ENCODE peak calls at places on chromosome 3, in six cellular contexts. P, R, O, G, T and D are unnamed samples.

GRCh38 chr3:139358857-139359562 is 15.2 kb downstream of the MRPS22 start:
- DNase-seq in P (no peak), R (no peak), O (no peak), G (no peak), T (no peak), D (no peak)

GRCh38 chr3:47469616-47470015 is 6.1 kb downstream of the SCAP start:
- DNase-seq in P (no peak), R (no peak), O (no peak), G (no peak), T (no peak), D (no peak)

GRCh38 chr3:66885326-66886000 is 112.6 kb upstream of the KBTBD8 start:
- DNase-seq in P (no peak), R (no peak), O (peak; percentile 61), G (peak; percentile 52), T (no peak), D (no peak)

GRCh38 chr3:66017084-66017990 is 21.4 kb downstream of the MAGI1 start:
- DNase-seq in P (no peak), R (no peak), O (no peak), G (no peak), T (no peak), D (no peak)

GRCh38 chr3:139318431-139318816 is 25.4 kb upstream of the MRPS22 start:
- DNase-seq in P (no peak), R (no peak), O (peak; percentile 29), G (no peak), T (no peak), D (no peak)

GRCh38 chr3:30964612-30965011 is 70.2 kb upstream of the GADL1 start:
- DNase-seq in P (no peak), R (peak; percentile 90), O (peak; percentile 92), G (no peak), T (no peak), D (no peak)

GRCh38 chr3:186821429-186822367 is 15.4 kb upstream of the RFC4 start:
- DNase-seq in P (peak; percentile 57), R (no peak), O (peak; percentile 24), G (peak; percentile 47), T (no peak), D (no peak)

GRCh38 chr3:196063456-196063855 is 18.4 kb downstream of the TFRC start:
- DNase-seq in P (no peak), R (no peak), O (no peak), G (no peak), T (no peak), D (no peak)

GRCh38 chr3:190862209-190863118 is at the start of gene GMNC:
- DNase-seq in P (peak; percentile 81), R (no peak), O (peak; percentile 71), G (peak; percentile 93), T (peak; percentile 93), D (peak; percentile 78)

GRCh38 chr3:177110308-177111254 is 86.7 kb downstream of the TBL1XR1 start:
- DNase-seq in P (no peak), R (no peak), O (no peak), G (no peak), T (no peak), D (no peak)

GRCh38 chr3:56683122-56683817 is at the start of gene TASOR:
- DNase-seq in P (peak; percentile 75), R (no peak), O (peak; percentile 75), G (peak; percentile 90), T (peak; percentile 90), D (peak; percentile 89)

GRCh38 chr3:111809196-111809595 is 49.9 kb upstream of the PHLDB2 start:
- DNase-seq in P (no peak), R (no peak), O (no peak), G (no peak), T (no peak), D (no peak)
- H3K27ac ChIP-seq in P (no peak overlapping the region), R (no peak overlapping the region), O (no peak overlapping the region), G (no peak overlapping the region), T (no peak overlapping the region), D (no peak overlapping the region)

DNA sequence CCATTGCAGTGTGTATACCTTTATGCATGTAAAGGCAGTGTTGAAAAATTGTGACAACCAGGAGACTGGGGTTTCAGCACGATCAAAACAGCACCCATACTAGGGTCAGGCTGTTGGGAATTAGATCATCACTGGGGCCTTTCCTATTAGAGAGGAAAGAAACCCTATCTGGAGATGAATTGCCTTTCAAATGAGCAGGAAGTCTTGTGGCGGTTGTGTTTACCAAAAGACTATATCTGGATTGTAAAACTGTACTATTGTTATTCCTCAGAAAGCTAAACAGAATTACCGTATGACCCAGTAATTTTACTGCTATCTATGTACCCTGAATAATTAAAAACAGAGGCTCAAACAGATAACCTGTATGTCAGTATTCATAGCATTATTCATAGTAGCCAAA is 10.1 kb downstream of the UBE2E1 start:
- DNase-seq in P (no peak), R (no peak), O (no peak), G (no peak), T (no peak), D (no peak)
- TF ChIP-seq CTCF in P (no peak), R (no peak), O (no peak), G (no peak), T (no peak), D (no peak)

GRCh38 chr3:42652611-42653302 is 740 bp upstream of the ZBTB47 start:
- DNase-seq in P (no peak), R (peak; percentile 49), O (peak; percentile 75), G (peak; percentile 80), T (peak; percentile 77), D (peak; percentile 53)

GRCh38 chr3:42654331-42655201 is 1.1 kb downstream of the ZBTB47 start:
- DNase-seq in P (peak; percentile 82), R (no peak), O (no peak), G (peak; percentile 95), T (peak; percentile 80), D (peak; percentile 56)

GRCh38 chr3:42653303-42653559 is 266 bp upstream of the ZBTB47 start:
- DNase-seq in P (no peak), R (no peak), O (no peak), G (no peak), T (no peak), D (no peak)

GRCh38 chr3:42652251-42652610 is 1.3 kb upstream of the ZBTB47 start:
- DNase-seq in P (no peak), R (no peak), O (no peak), G (no peak), T (no peak), D (no peak)

DNA sequence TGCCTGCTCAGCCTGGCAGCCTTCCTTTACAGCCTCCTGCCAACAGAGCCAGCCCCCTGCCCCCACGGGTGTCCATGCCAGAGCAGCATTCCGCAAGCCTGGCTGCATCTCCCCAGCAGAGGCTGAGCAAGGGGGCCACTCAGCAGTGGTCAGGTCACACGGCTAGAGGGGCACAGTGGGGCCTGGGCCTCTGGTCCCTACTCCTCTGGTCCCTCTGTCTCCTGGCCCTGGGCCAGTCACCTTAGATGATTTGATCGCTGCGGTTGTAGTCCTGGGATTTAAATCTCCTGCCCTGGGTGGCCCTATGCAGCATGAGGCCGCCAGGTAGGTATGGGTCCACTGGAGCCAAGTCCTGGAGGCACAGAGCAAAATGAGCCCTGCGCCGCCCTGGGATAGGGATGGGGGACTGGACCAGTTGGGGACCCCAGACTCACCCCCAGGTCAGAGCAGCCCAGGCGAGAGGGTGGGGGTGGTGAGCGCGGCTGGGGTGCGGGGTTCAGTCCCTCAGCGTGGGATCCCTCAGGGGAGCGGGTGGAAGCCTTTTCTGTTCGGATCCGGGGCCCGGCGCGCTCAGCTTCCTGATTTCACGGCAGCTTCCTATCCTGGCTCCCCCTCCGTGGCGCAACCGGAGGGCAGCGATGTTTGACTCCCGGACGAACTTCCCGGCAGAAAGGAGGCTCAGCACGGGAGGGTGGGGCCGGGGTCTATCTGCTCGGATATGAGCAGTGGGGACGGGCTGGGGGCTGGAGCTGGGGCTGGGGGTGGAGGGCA is at the start of gene ZBTB47:
- DNase-seq in P (peak; percentile 40), R (no peak), O (peak; percentile 16), G (peak; percentile 75), T (peak; percentile 85), D (peak; percentile 72)
- H3K4me1 ChIP-seq in P (peaks cover 10% of the 10 kb centered on the region), R (peaks cover 43% of the 10 kb centered on the region), O (peaks cover 42% of the 10 kb centered on the region), G (peaks cover 10% of the 10 kb centered on the region), T (peaks cover 51% of the 10 kb centered on the region), D (peaks cover 79% of the 10 kb centered on the region)

DNA sequence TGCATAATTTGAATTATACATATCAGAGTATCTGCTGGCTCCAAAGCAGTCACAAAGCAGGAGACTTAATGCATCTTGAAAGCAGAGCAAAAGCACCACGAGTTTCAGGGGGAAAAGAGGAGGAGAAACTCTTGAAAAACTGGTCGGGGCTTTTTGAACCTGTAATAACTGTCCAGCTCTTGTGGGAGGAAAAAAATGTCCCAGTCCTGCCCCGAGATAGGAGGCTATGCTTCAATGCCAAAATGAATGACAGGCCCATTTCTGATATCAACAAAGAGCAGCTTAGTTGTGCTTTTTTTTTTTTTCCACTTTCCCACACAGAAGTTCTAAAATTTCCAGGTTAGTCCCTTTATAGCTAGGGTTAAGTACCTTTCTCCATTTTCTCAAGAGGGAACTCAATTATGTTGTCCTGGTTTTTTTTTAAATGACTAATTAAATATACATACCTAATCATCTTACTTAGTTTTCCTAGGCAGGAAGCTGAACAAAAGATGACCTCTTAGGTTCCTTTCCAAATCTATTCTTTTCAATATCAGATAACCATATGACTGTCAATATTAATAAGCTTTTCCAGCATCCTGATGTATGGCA is 120.2 kb downstream of the TFDP2 start:
- DNase-seq in P (no peak), R (no peak), O (no peak), G (no peak), T (no peak), D (no peak)
- H3K27ac ChIP-seq in P (peak overlapping the region; percentile 81), R (no peak overlapping the region), O (no peak overlapping the region), G (peak overlapping the region; percentile 34), T (peak overlapping the region; percentile 10), D (peak overlapping the region; percentile 41)

DNA sequence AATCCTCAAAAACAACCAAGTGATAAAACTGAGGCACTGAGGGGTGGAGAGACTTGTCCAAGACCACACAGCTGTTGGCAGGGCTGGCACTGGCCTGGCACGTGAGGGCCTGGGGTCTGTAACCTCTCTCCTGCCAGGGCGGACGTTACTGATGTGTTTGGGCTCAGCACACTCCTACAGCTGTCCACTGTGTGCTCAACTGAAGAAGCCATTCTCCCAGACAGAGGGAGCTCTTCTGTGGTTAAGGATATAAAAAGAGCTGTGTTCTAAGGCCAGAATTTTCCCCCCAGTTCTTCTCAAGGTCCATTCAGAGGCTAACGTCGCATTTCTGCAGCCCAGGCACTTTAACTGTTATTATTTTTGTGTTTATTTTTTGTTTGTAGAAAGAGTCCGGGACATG is 429.0 kb upstream of the ATP11B start:
- DNase-seq in P (no peak), R (no peak), O (no peak), G (peak; percentile 39), T (no peak), D (no peak)
- TF ChIP-seq CTCF in P (no peak), R (peak; percentile 23), O (no peak), G (peak; percentile 54), T (no peak), D (no peak)